ENCODE peak calls at places on chromosomes 13 and 19, in four cellular contexts. F is cardiac muscle cell, T is EL, V is GM04503. P is an unnamed sample.

GRCh38 chr19:45049073-45049736 is 10.4 kb downstream of the CLASRP start:
- DNase-seq in F (no peak), T (no peak), V (no peak), P (no peak)

GRCh38 chr13:29081036-29081435 is 260.9 kb downstream of the MTUS2 start:
- DNase-seq in F (no peak), T (peak; percentile 11), V (no peak), P (peak; percentile 12)

GRCh38 chr19:7840629-7841028 is 10.6 kb downstream of the EVI5L start:
- DNase-seq in F (no peak), T (no peak), V (no peak), P (no peak)

GRCh38 chr13:52615817-52616216 is 26.4 kb upstream of the HNRNPA1L2 start:
- DNase-seq in F (no peak), T (no peak), V (no peak), P (peak; percentile 28)

GRCh38 chr19:55336101-55336500 is 3.6 kb upstream of the KMT5C start:
- DNase-seq in F (no peak), T (peak; percentile 49), V (peak; percentile 57), P (peak; percentile 51)

GRCh38 chr13:99962242-99962641 is 9.3 kb downstream of the ZIC5 start:
- DNase-seq in F (no peak), T (no peak), V (no peak), P (no peak)

GRCh38 chr19:2003901-2004300 is 11.6 kb downstream of the BTBD2 start:
- DNase-seq in F (no peak), T (no peak), V (no peak), P (no peak)

GRCh38 chr13:50715402-50716146 is 127.9 kb downstream of the DLEU7 start:
- DNase-seq in F (no peak), T (no peak), V (no peak), P (no peak)